ENCODE peak calls at places on chromosomes 11 and 22, in ten cellular contexts. F, M, V, I, O, T, K, W, D and L are unnamed samples.

GRCh38 chr22:46617250-46618103 is 2.7 kb upstream of the GRAMD4 start:
- DNase-seq in F (no peak), M (no peak), V (no peak), I (no peak), O (no peak), T (peak), K (no peak), W (no peak), D (no peak), L (no peak)

GRCh38 chr11:26905368-26905767 is 88.5 kb upstream of the FIBIN start:
- DNase-seq in F (no peak), M (no peak), V (no peak), I (no peak), O (no peak), T (no peak), K (no peak), W (no peak), D (no peak), L (peak)

GRCh38 chr11:113778111-113778910 is 1.3 kb upstream of the CLDN25 start:
- DNase-seq in F (no peak), M (no peak), V (no peak), I (no peak), O (no peak), T (no peak), K (no peak), W (no peak), D (peak), L (peak)

GRCh38 chr22:47307326-47307725 is 544.9 kb downstream of the TBC1D22A start:
- DNase-seq in F (peak), M (no peak), V (no peak), I (no peak), O (no peak), T (no peak), K (no peak), W (no peak), D (peak), L (no peak)

GRCh38 chr22:50713008-50713385 is 25.0 kb upstream of the ACR start:
- DNase-seq in F (no peak), M (no peak), V (no peak), I (no peak), O (no peak), T (no peak), K (no peak), W (no peak), D (no peak), L (no peak)

GRCh38 chr11:19642185-19642591 is 70.4 kb upstream of the NAV2 start:
- DNase-seq in F (no peak), M (no peak), V (no peak), I (no peak), O (no peak), T (no peak), K (no peak), W (no peak), D (peak), L (no peak)

GRCh38 chr11:121444508-121444907 is 7.6 kb upstream of the SORL1 start:
- DNase-seq in F (no peak), M (no peak), V (no peak), I (no peak), O (no peak), T (no peak), K (no peak), W (no peak), D (no peak), L (no peak)

GRCh38 chr22:41229730-41230398 is 10.9 kb downstream of the CHADL start:
- DNase-seq in F (no peak), M (no peak), V (no peak), I (no peak), O (peak), T (no peak), K (no peak), W (no peak), D (no peak), L (no peak)

GRCh38 chr22:17115927-17116326 is 5.2 kb downstream of the TMEM121B start:
- DNase-seq in F (no peak), M (no peak), V (no peak), I (no peak), O (no peak), T (no peak), K (no peak), W (no peak), D (peak), L (no peak)

GRCh38 chr11:114883472-114883871 is 205.1 kb downstream of the NXPE2 start:
- DNase-seq in F (no peak), M (no peak), V (no peak), I (no peak), O (no peak), T (no peak), K (no peak), W (no peak), D (no peak), L (no peak)

GRCh38 chr22:37569009-37569920 is 9.0 kb downstream of the CDC42EP1 start:
- DNase-seq in F (no peak), M (no peak), V (no peak), I (no peak), O (peak), T (no peak), K (no peak), W (no peak), D (no peak), L (no peak)

GRCh38 chr22:22920910-22921550 is 33.4 kb downstream of the IGLL5 start:
- DNase-seq in F (no peak), M (no peak), V (no peak), I (no peak), O (no peak), T (no peak), K (no peak), W (no peak), D (no peak), L (no peak)

GRCh38 chr11:134032501-134033091 is 36.3 kb upstream of the JAM3 start:
- DNase-seq in F (no peak), M (no peak), V (no peak), I (no peak), O (peak), T (no peak), K (no peak), W (peak), D (peak), L (no peak)

GRCh38 chr22:46354176-46354992 is 18.9 kb downstream of the TRMU start:
- DNase-seq in F (no peak), M (no peak), V (no peak), I (no peak), O (no peak), T (no peak), K (no peak), W (no peak), D (no peak), L (no peak)

GRCh38 chr11:729492-730074 is 17.7 kb upstream of the TALDO1 start:
- DNase-seq in F (no peak), M (no peak), V (no peak), I (no peak), O (no peak), T (peak), K (no peak), W (no peak), D (peak), L (no peak)

GRCh38 chr11:73978576-73979086 is 4.0 kb downstream of the UCP2 start:
- DNase-seq in F (no peak), M (no peak), V (no peak), I (no peak), O (no peak), T (no peak), K (no peak), W (no peak), D (no peak), L (no peak)

GRCh38 chr11:61349916-61350315 is 11.8 kb downstream of the CYB561A3 start:
- DNase-seq in F (no peak), M (peak), V (no peak), I (no peak), O (no peak), T (no peak), K (no peak), W (no peak), D (no peak), L (no peak)
- TF ChIP-seq CTCF in F (no peak), M (no peak), V (no peak), I (no peak), O (no peak), T (no peak), K (no peak), W (no peak), D (no peak), L (no peak)

GRCh38 chr11:77119531-77119936 is 8.5 kb upstream of the MYO7A start:
- DNase-seq in F (no peak), M (no peak), V (no peak), I (no peak), O (no peak), T (no peak), K (no peak), W (no peak), D (no peak), L (no peak)
- TF ChIP-seq CTCF in F (no peak), M (no peak), V (no peak), I (no peak), O (no peak), T (no peak), K (no peak), W (no peak), D (no peak), L (no peak)

GRCh38 chr22:21623402-21623970 is 6.3 kb downstream of the YDJC start:
- DNase-seq in F (no peak), M (no peak), V (no peak), I (no peak), O (no peak), T (no peak), K (no peak), W (no peak), D (no peak), L (no peak)

GRCh38 chr22:21626073-21626734 is 3.6 kb downstream of the YDJC start:
- DNase-seq in F (no peak), M (no peak), V (no peak), I (no peak), O (no peak), T (no peak), K (no peak), W (no peak), D (peak), L (no peak)

GRCh38 chr22:21622624-21623401 is 7.0 kb downstream of the YDJC start:
- DNase-seq in F (no peak), M (no peak), V (no peak), I (no peak), O (peak), T (no peak), K (no peak), W (no peak), D (no peak), L (no peak)

GRCh38 chr22:21624880-21625791 is 4.7 kb downstream of the YDJC start:
- DNase-seq in F (no peak), M (no peak), V (no peak), I (no peak), O (no peak), T (peak), K (no peak), W (no peak), D (peak), L (no peak)

DNA sequence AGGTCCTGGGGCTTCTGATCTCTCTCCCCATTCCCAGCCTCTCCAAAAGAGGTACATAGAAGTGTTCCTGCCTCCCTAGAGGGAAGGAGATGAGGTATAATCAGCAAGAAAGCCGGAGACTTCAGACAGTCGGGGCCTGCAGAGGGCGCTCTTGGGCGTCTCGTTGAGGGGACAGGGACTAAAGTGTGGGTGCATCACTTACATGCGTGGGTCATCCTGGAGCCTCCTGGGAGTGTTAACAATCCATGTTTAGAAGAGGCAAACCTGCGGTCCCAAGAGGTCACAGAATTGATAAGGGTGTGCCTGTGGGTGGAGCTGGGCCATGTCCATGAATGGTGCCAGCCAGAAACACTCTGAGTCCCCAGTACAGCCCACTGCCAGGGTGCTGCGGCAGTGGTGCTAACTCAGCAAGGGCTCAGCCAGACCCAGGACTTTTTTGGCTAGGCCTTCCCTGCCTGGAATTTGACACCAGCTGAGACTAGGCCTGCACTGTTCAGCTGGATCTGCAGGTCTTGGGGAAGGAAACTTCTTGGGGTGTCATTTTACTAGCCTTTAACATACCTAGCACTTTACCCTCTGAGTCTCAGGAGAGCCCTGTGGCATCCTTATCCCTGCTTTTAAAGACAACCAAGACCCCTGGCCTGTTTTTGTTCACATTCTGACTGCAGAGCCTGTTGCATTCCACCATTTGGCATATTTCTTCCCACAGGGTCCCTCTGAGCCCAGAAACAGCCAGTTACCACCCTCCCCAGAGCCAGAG is 5.5 kb downstream of the YDJC start:
- DNase-seq in F (peak), M (no peak), V (peak), I (no peak), O (peak), T (peak), K (no peak), W (peak), D (peak), L (no peak)
- TF ChIP-seq CTCF in F (peak), M (peak), V (peak), I (peak), O (peak), T (peak), K (no peak), W (peak), D (peak), L (peak)

GRCh38 chr11:7143908-7144307 is 55.1 kb downstream of the RBMXL2 start:
- DNase-seq in F (peak), M (no peak), V (no peak), I (no peak), O (no peak), T (no peak), K (no peak), W (no peak), D (peak), L (no peak)
- TF ChIP-seq CTCF in F (peak), M (no peak), V (peak), I (peak), O (peak), T (no peak), K (no peak), W (no peak), D (peak), L (peak)

DNA sequence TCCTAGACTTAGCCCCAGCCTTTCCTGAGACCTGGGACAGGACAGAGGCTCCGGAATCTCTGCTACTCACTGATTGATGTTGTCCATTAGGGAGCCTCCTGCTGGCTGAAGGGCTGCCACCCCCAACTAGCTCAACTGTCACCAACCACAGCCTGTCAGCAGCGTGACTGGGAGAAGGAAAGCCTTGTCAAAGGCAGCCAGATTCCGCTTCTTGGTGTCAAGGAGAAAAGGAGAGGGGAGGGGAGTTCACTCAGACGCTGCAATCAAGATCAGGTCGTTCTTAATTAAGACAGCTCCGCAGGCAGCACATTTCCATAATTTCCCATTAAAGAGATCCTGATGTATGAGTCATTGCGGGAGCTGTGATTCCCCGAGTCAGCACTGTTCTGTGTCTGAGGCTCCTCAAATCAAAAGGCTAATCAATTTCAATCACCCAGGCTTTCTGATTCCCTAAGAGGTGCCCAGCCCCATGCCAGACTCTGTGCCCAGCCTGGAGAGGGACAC is 152.8 kb upstream of the ZBED5 start:
- DNase-seq in F (peak), M (no peak), V (no peak), I (no peak), O (peak), T (peak), K (no peak), W (peak), D (no peak), L (no peak)
- TF ChIP-seq CTCF in F (peak), M (no peak), V (peak), I (peak), O (peak), T (no peak), K (no peak), W (no peak), D (no peak), L (peak)

GRCh38 chr11:109426442-109426841 is 4.5 kb downstream of the C11orf87 start:
- DNase-seq in F (peak), M (no peak), V (no peak), I (no peak), O (no peak), T (no peak), K (no peak), W (no peak), D (peak), L (no peak)
- TF ChIP-seq CTCF in F (no peak), M (no peak), V (peak), I (no peak), O (peak), T (no peak), K (no peak), W (no peak), D (peak), L (peak)

GRCh38 chr22:30732426-30732825 is 37.8 kb downstream of the OSBP2 start:
- DNase-seq in F (no peak), M (no peak), V (no peak), I (no peak), O (no peak), T (no peak), K (no peak), W (no peak), D (no peak), L (no peak)
- TF ChIP-seq CTCF in F (no peak), M (no peak), V (no peak), I (no peak), O (peak), T (no peak), K (no peak), W (no peak), D (no peak), L (no peak)

GRCh38 chr11:101003468-101003867 is 126.1 kb downstream of the PGR start:
- DNase-seq in F (peak), M (no peak), V (no peak), I (no peak), O (peak), T (no peak), K (no peak), W (no peak), D (peak), L (no peak)
- TF ChIP-seq CTCF in F (no peak), M (no peak), V (no peak), I (peak), O (peak), T (no peak), K (no peak), W (no peak), D (no peak), L (peak)